ENCODE peak calls at places on chromosomes 12 and 14, in four cellular contexts. One of them, this sample, is unnamed.

GRCh38 chr14:78363008-78363407 is 192.8 kb downstream of the NRXN3 start:
- DNase-seq in foreskin melanocyte: no peak
- DNase-seq in pons: no peak
- DNase-seq in HT1080: no peak
- DNase-seq in this sample: no peak

GRCh38 chr12:50926415-50926814 is 25.9 kb upstream of the HIGD1C start:
- DNase-seq in foreskin melanocyte: no peak
- DNase-seq in pons: peak
- DNase-seq in HT1080: no peak
- DNase-seq in this sample: no peak

GRCh38 chr14:90611501-90611900 is 204.7 kb downstream of the TTC7B start:
- DNase-seq in foreskin melanocyte: no peak
- DNase-seq in pons: no peak
- DNase-seq in HT1080: no peak
- DNase-seq in this sample: no peak

GRCh38 chr14:92890830-92891598 is 31.9 kb upstream of the CHGA start:
- DNase-seq in foreskin melanocyte: no peak
- DNase-seq in pons: no peak
- DNase-seq in HT1080: peak
- DNase-seq in this sample: no peak

GRCh38 chr12:44930972-44931600 is 55.0 kb upstream of the NELL2 start:
- DNase-seq in foreskin melanocyte: peak
- DNase-seq in pons: peak
- DNase-seq in HT1080: peak
- DNase-seq in this sample: no peak

GRCh38 chr14:23071244-23071974 is 14.1 kb upstream of the CDH24 start:
- DNase-seq in foreskin melanocyte: peak
- DNase-seq in pons: peak
- DNase-seq in HT1080: peak
- DNase-seq in this sample: peak

GRCh38 chr14:33207467-33208015 is 268.9 kb downstream of the NPAS3 start:
- DNase-seq in foreskin melanocyte: no peak
- DNase-seq in pons: no peak
- DNase-seq in HT1080: no peak
- DNase-seq in this sample: no peak

GRCh38 chr14:29712586-29712985 is 215.1 kb downstream of the PRKD1 start:
- DNase-seq in foreskin melanocyte: no peak
- DNase-seq in pons: no peak
- DNase-seq in HT1080: no peak
- DNase-seq in this sample: no peak

GRCh38 chr14:94768521-94769412 is 1.1 kb downstream of the GSC start:
- DNase-seq in foreskin melanocyte: no peak
- DNase-seq in pons: no peak
- DNase-seq in HT1080: no peak
- DNase-seq in this sample: peak

GRCh38 chr12:74889563-74890236 is 319.9 kb downstream of the KCNC2 start:
- DNase-seq in foreskin melanocyte: peak
- DNase-seq in pons: peak
- DNase-seq in HT1080: peak
- DNase-seq in this sample: no peak

GRCh38 chr12:49902399-49903350 is 1.0 kb downstream of the FAIM2 start:
- DNase-seq in foreskin melanocyte: no peak
- DNase-seq in pons: peak
- DNase-seq in HT1080: no peak
- DNase-seq in this sample: peak

GRCh38 chr12:62032838-62033237 is 227.4 kb upstream of the USP15 start:
- DNase-seq in foreskin melanocyte: no peak
- DNase-seq in pons: no peak
- DNase-seq in HT1080: no peak
- DNase-seq in this sample: no peak

GRCh38 chr14:89013098-89013504 is 188.7 kb downstream of the TTC8 start:
- DNase-seq in foreskin melanocyte: no peak
- DNase-seq in pons: no peak
- DNase-seq in HT1080: peak
- DNase-seq in this sample: no peak

GRCh38 chr14:100440207-100440631 is 117.1 kb downstream of the SLC25A47 start:
- DNase-seq in foreskin melanocyte: no peak
- DNase-seq in pons: peak
- DNase-seq in HT1080: peak
- DNase-seq in this sample: peak

GRCh38 chr12:19561411-19561961 is 122.2 kb downstream of the AEBP2 start:
- DNase-seq in foreskin melanocyte: no peak
- DNase-seq in pons: no peak
- DNase-seq in HT1080: peak
- DNase-seq in this sample: no peak

GRCh38 chr14:58829594-58829993 is 191.8 kb downstream of the DACT1 start:
- DNase-seq in foreskin melanocyte: no peak
- DNase-seq in pons: no peak
- DNase-seq in HT1080: no peak
- DNase-seq in this sample: no peak

GRCh38 chr12:115375188-115375991 is 691.4 kb upstream of the TBX3 start:
- DNase-seq in foreskin melanocyte: peak
- DNase-seq in pons: no peak
- DNase-seq in HT1080: peak
- DNase-seq in this sample: no peak

GRCh38 chr12:106773286-106773685 is 1.2 kb upstream of the RIC8B start:
- DNase-seq in foreskin melanocyte: no peak
- DNase-seq in pons: no peak
- DNase-seq in HT1080: no peak
- DNase-seq in this sample: peak

GRCh38 chr14:52067873-52068740 is 752 bp downstream of the NID2 start:
- DNase-seq in foreskin melanocyte: no peak
- DNase-seq in pons: no peak
- DNase-seq in HT1080: no peak
- DNase-seq in this sample: peak

GRCh38 chr12:56029666-56030293 is 8.9 kb downstream of the IKZF4 start:
- DNase-seq in foreskin melanocyte: no peak
- DNase-seq in pons: peak
- DNase-seq in HT1080: peak
- DNase-seq in this sample: no peak

GRCh38 chr12:56333197-56333678 is 562 bp downstream of the PAN2 start:
- DNase-seq in foreskin melanocyte: no peak
- DNase-seq in pons: no peak
- DNase-seq in HT1080: no peak
- DNase-seq in this sample: peak

GRCh38 chr12:52496590-52497071 is 3.6 kb upstream of the KRT6A start:
- DNase-seq in foreskin melanocyte: no peak
- DNase-seq in pons: no peak
- DNase-seq in HT1080: peak
- DNase-seq in this sample: no peak

GRCh38 chr12:78402366-78403134 is 462.0 kb upstream of the SYT1 start:
- DNase-seq in foreskin melanocyte: no peak
- DNase-seq in pons: no peak
- DNase-seq in HT1080: no peak
- DNase-seq in this sample: no peak

GRCh38 chr12:115450710-115451109 is 766.7 kb upstream of the TBX3 start:
- DNase-seq in foreskin melanocyte: no peak
- DNase-seq in pons: no peak
- DNase-seq in HT1080: no peak
- DNase-seq in this sample: no peak

GRCh38 chr14:74515891-74516412 is 22.4 kb downstream of the ISCA2 start:
- DNase-seq in foreskin melanocyte: no peak
- DNase-seq in pons: no peak
- DNase-seq in HT1080: no peak
- DNase-seq in this sample: peak

GRCh38 chr14:54133896-54134295 is 177.3 kb upstream of the BMP4 start:
- DNase-seq in foreskin melanocyte: no peak
- DNase-seq in pons: no peak
- DNase-seq in HT1080: peak
- DNase-seq in this sample: no peak

GRCh38 chr12:94585624-94586023 is 64.7 kb downstream of the TMCC3 start:
- DNase-seq in foreskin melanocyte: no peak
- DNase-seq in pons: no peak
- DNase-seq in HT1080: no peak
- DNase-seq in this sample: no peak

GRCh38 chr14:92832137-92832700 is 38.1 kb downstream of the GOLGA5 start:
- DNase-seq in foreskin melanocyte: no peak
- DNase-seq in pons: no peak
- DNase-seq in HT1080: no peak
- DNase-seq in this sample: no peak

GRCh38 chr12:123963829-123964228 is 8.8 kb downstream of the CCDC92 start:
- DNase-seq in foreskin melanocyte: no peak
- DNase-seq in pons: no peak
- DNase-seq in HT1080: no peak
- DNase-seq in this sample: no peak

GRCh38 chr14:60166144-60166543 is 946 bp upstream of the DHRS7 start:
- DNase-seq in foreskin melanocyte: no peak
- DNase-seq in pons: peak
- DNase-seq in HT1080: no peak
- DNase-seq in this sample: no peak

GRCh38 chr12:124828264-124829007 is 35.2 kb downstream of the SCARB1 start:
- DNase-seq in foreskin melanocyte: no peak
- DNase-seq in pons: no peak
- DNase-seq in HT1080: no peak
- DNase-seq in this sample: peak

GRCh38 chr12:104566244-104566993 is 109.7 kb downstream of the CHST11 start:
- DNase-seq in foreskin melanocyte: no peak
- DNase-seq in pons: no peak
- DNase-seq in HT1080: no peak
- DNase-seq in this sample: no peak